ENCODE peak calls at places on chromosomes 7 and 10, in five cellular contexts. One of them, this sample, is unnamed.

GRCh38 chr10:93438796-93439253 is 43.3 kb downstream of the MYOF start:
- DNase-seq in aorta: peak; percentile 59
- DNase-seq in GM04504: no peak
- DNase-seq in NCI-H345: peak; percentile 44
- DNase-seq in glomerular endothelial cell: no peak
- DNase-seq in this sample: no peak

GRCh38 chr10:69647101-69647500 is 17.1 kb downstream of the FAM241B start:
- DNase-seq in GM04504: no peak
- DNase-seq in glomerular endothelial cell: no peak
- DNase-seq in NCI-H345: no peak
- DNase-seq in aorta: no peak
- DNase-seq in this sample: no peak

GRCh38 chr10:20355915-20356314 is 539.7 kb downstream of the PLXDC2 start:
- DNase-seq in NCI-H345: no peak
- DNase-seq in glomerular endothelial cell: no peak
- DNase-seq in GM04504: no peak
- DNase-seq in aorta: no peak
- DNase-seq in this sample: no peak

GRCh38 chr7:134030460-134030865 is 96.7 kb upstream of the LRGUK start:
- DNase-seq in aorta: no peak
- DNase-seq in NCI-H345: no peak
- DNase-seq in glomerular endothelial cell: no peak
- DNase-seq in GM04504: no peak
- DNase-seq in this sample: no peak

GRCh38 chr10:78973901-78974408 is 94.8 kb upstream of the ZMIZ1 start:
- DNase-seq in GM04504: peak; percentile 25
- DNase-seq in glomerular endothelial cell: peak; percentile 63
- DNase-seq in aorta: peak; percentile 74
- DNase-seq in NCI-H345: peak; percentile 90
- DNase-seq in this sample: peak; percentile 41

GRCh38 chr10:62885656-62886461 is 69.7 kb upstream of the EGR2 start:
- DNase-seq in NCI-H345: no peak
- DNase-seq in glomerular endothelial cell: no peak
- DNase-seq in GM04504: peak; percentile 19
- DNase-seq in aorta: no peak
- DNase-seq in this sample: no peak

GRCh38 chr7:140546947-140547346 is 67.6 kb upstream of the MKRN1 start:
- DNase-seq in NCI-H345: no peak
- DNase-seq in glomerular endothelial cell: no peak
- DNase-seq in aorta: no peak
- DNase-seq in GM04504: no peak
- DNase-seq in this sample: no peak

GRCh38 chr7:39353615-39354376 is 212.4 kb upstream of the YAE1 start:
- DNase-seq in NCI-H345: no peak
- DNase-seq in glomerular endothelial cell: no peak
- DNase-seq in GM04504: no peak
- DNase-seq in aorta: peak; percentile 53
- DNase-seq in this sample: no peak

GRCh38 chr7:18429547-18429946 is 66.0 kb upstream of the HDAC9 start:
- DNase-seq in GM04504: no peak
- DNase-seq in NCI-H345: no peak
- DNase-seq in aorta: no peak
- DNase-seq in glomerular endothelial cell: no peak
- DNase-seq in this sample: no peak

GRCh38 chr7:17448479-17449423 is 150.3 kb downstream of the AHR start:
- DNase-seq in NCI-H345: no peak
- DNase-seq in glomerular endothelial cell: no peak
- DNase-seq in aorta: no peak
- DNase-seq in GM04504: no peak
- DNase-seq in this sample: no peak

GRCh38 chr7:132242192-132242812 is 334.0 kb downstream of the PLXNA4 start:
- DNase-seq in aorta: no peak
- DNase-seq in NCI-H345: no peak
- DNase-seq in glomerular endothelial cell: no peak
- DNase-seq in GM04504: no peak
- DNase-seq in this sample: no peak